ENCODE peak calls at places on chromosomes 11 and 22, in five cellular contexts. One of them, this sample, is unnamed.

GRCh38 chr11:67252831-67253239 is 13.4 kb upstream of the GRK2 start:
- DNase-seq in astrocyte of the spinal cord: peak
- DNase-seq in cardiac muscle cell: peak
- DNase-seq in transverse colon: no peak
- DNase-seq in esophagus squamous epithelium: no peak
- DNase-seq in this sample: peak

GRCh38 chr11:78666675-78667129 is 92.0 kb upstream of the NARS2 start:
- DNase-seq in cardiac muscle cell: no peak
- DNase-seq in astrocyte of the spinal cord: no peak
- DNase-seq in transverse colon: no peak
- DNase-seq in esophagus squamous epithelium: no peak
- DNase-seq in this sample: peak

GRCh38 chr11:1873048-1873812 is 18.5 kb downstream of the PRR33 start:
- DNase-seq in astrocyte of the spinal cord: peak
- DNase-seq in esophagus squamous epithelium: no peak
- DNase-seq in cardiac muscle cell: no peak
- DNase-seq in transverse colon: no peak
- DNase-seq in this sample: no peak

GRCh38 chr11:819943-820649 is 1.4 kb downstream of the PNPLA2 start:
- DNase-seq in cardiac muscle cell: peak
- DNase-seq in astrocyte of the spinal cord: peak
- DNase-seq in transverse colon: peak
- DNase-seq in esophagus squamous epithelium: peak
- DNase-seq in this sample: peak

GRCh38 chr22:37749831-37750595 is 53.2 kb downstream of the TRIOBP start:
- DNase-seq in astrocyte of the spinal cord: peak
- DNase-seq in esophagus squamous epithelium: no peak
- DNase-seq in cardiac muscle cell: peak
- DNase-seq in transverse colon: no peak
- DNase-seq in this sample: peak

GRCh38 chr22:46361861-46362220 is 26.3 kb downstream of the TRMU start:
- DNase-seq in cardiac muscle cell: no peak
- DNase-seq in astrocyte of the spinal cord: no peak
- DNase-seq in transverse colon: no peak
- DNase-seq in esophagus squamous epithelium: no peak
- DNase-seq in this sample: no peak

GRCh38 chr11:2382927-2383822 is 6.1 kb downstream of the CD81 start:
- DNase-seq in astrocyte of the spinal cord: no peak
- DNase-seq in cardiac muscle cell: peak
- DNase-seq in transverse colon: peak
- DNase-seq in esophagus squamous epithelium: no peak
- DNase-seq in this sample: peak

GRCh38 chr11:47408598-47409439 is 429 bp downstream of the SLC39A13 start:
- DNase-seq in cardiac muscle cell: no peak
- DNase-seq in astrocyte of the spinal cord: peak
- DNase-seq in esophagus squamous epithelium: no peak
- DNase-seq in transverse colon: peak
- DNase-seq in this sample: peak

GRCh38 chr11:4607111-4607510 is 920 bp downstream of the TRIM68 start:
- DNase-seq in cardiac muscle cell: no peak
- DNase-seq in astrocyte of the spinal cord: peak
- DNase-seq in esophagus squamous epithelium: no peak
- DNase-seq in transverse colon: no peak
- DNase-seq in this sample: peak

GRCh38 chr22:46149493-46149997 is 781 bp upstream of the PPARA start:
- DNase-seq in esophagus squamous epithelium: no peak
- DNase-seq in transverse colon: peak
- DNase-seq in cardiac muscle cell: peak
- DNase-seq in astrocyte of the spinal cord: peak
- DNase-seq in this sample: no peak

GRCh38 chr11:17722000-17722643 is 2.8 kb downstream of the MYOD1 start:
- DNase-seq in esophagus squamous epithelium: no peak
- DNase-seq in astrocyte of the spinal cord: peak
- DNase-seq in cardiac muscle cell: no peak
- DNase-seq in transverse colon: no peak
- DNase-seq in this sample: peak

GRCh38 chr11:134856371-134856971 is 444.4 kb upstream of the B3GAT1 start:
- DNase-seq in cardiac muscle cell: no peak
- DNase-seq in transverse colon: no peak
- DNase-seq in esophagus squamous epithelium: no peak
- DNase-seq in astrocyte of the spinal cord: no peak
- DNase-seq in this sample: no peak

GRCh38 chr11:79708319-79708928 is 267.6 kb upstream of the TENM4 start:
- DNase-seq in transverse colon: peak
- DNase-seq in astrocyte of the spinal cord: peak
- DNase-seq in cardiac muscle cell: peak
- DNase-seq in esophagus squamous epithelium: no peak
- DNase-seq in this sample: no peak

GRCh38 chr22:35124674-35125219 is 58.8 kb downstream of the ISX start:
- DNase-seq in transverse colon: no peak
- DNase-seq in esophagus squamous epithelium: no peak
- DNase-seq in astrocyte of the spinal cord: no peak
- DNase-seq in cardiac muscle cell: no peak
- DNase-seq in this sample: no peak
- H3K4me3 ChIP-seq in transverse colon: no peak
- H3K4me3 ChIP-seq in esophagus squamous epithelium: no peak
- H3K4me3 ChIP-seq in astrocyte of the spinal cord: no peak
- H3K4me3 ChIP-seq in cardiac muscle cell: no peak
- H3K4me3 ChIP-seq in this sample: no peak

GRCh38 chr11:12235549-12235944 is 125.2 kb downstream of the MICAL2 start:
- DNase-seq in transverse colon: no peak
- DNase-seq in esophagus squamous epithelium: no peak
- DNase-seq in astrocyte of the spinal cord: peak
- DNase-seq in cardiac muscle cell: peak
- DNase-seq in this sample: peak
- TF ChIP-seq CTCF in transverse colon: no peak
- TF ChIP-seq CTCF in esophagus squamous epithelium: no peak
- TF ChIP-seq CTCF in astrocyte of the spinal cord: peak
- TF ChIP-seq CTCF in cardiac muscle cell: peak
- TF ChIP-seq CTCF in this sample: peak

GRCh38 chr11:119436715-119437114 is 13.7 kb upstream of the THY1 start:
- DNase-seq in astrocyte of the spinal cord: no peak
- DNase-seq in esophagus squamous epithelium: no peak
- DNase-seq in cardiac muscle cell: no peak
- DNase-seq in transverse colon: no peak
- DNase-seq in this sample: no peak
- H3K4me3 ChIP-seq in astrocyte of the spinal cord: no peak
- H3K4me3 ChIP-seq in esophagus squamous epithelium: no peak
- H3K4me3 ChIP-seq in cardiac muscle cell: no peak
- H3K4me3 ChIP-seq in transverse colon: no peak
- H3K4me3 ChIP-seq in this sample: no peak

DNA sequence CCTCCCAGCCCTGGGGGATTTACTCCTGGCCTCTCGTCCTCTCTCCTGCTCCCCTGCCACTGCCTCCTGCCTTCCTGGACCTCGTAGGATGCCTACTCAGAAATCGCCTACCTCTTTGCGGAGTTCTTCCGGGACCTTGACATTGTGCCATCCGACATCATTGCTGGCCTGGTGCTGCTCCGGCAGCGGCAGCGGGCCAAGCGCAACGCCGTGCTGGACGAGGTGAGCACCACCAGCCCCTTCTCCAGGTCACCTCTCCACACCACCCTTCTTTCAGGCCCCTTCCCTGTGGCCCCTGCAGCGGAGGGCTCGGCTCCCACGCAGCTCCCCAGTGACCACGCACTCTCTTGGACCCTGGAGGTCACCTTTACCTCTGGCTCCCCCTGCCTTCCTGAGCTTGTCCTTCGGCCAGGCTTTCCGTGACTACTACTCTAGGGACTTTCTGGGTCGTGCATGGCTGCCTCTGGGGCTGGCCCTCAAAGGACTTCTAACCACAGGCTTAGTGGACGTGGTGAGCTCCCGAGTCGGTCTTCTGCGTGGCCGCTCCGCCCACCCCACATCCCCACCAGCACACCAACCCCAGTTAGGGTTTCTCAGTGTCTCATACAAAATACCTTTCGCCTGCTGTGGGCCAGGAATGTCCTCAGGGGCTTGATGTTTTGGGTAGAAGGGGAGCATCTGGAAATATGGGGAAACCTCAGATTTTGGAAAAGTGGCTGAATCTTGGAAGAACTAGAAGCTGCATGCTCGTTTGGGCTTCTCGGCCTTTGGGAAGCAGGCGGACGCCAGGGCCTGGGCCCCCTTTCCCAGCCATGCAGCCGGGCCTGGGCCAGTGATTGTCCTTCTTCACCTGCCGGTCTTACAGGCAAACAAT is 24.1 kb upstream of the MYRF start:
- DNase-seq in cardiac muscle cell: no peak
- DNase-seq in transverse colon: no peak
- DNase-seq in esophagus squamous epithelium: no peak
- DNase-seq in astrocyte of the spinal cord: no peak
- DNase-seq in this sample: no peak
- TF ChIP-seq CTCF in cardiac muscle cell: no peak
- TF ChIP-seq CTCF in transverse colon: no peak
- TF ChIP-seq CTCF in esophagus squamous epithelium: no peak
- TF ChIP-seq CTCF in astrocyte of the spinal cord: no peak
- TF ChIP-seq CTCF in this sample: no peak

GRCh38 chr11:73242291-73243092 is 24.4 kb downstream of the P2RY2 start:
- DNase-seq in astrocyte of the spinal cord: peak
- DNase-seq in esophagus squamous epithelium: no peak
- DNase-seq in cardiac muscle cell: peak
- DNase-seq in transverse colon: peak
- DNase-seq in this sample: peak
- H3K4me3 ChIP-seq in astrocyte of the spinal cord: peak
- H3K4me3 ChIP-seq in esophagus squamous epithelium: no peak
- H3K4me3 ChIP-seq in cardiac muscle cell: no peak
- H3K4me3 ChIP-seq in transverse colon: peak
- H3K4me3 ChIP-seq in this sample: no peak

DNA sequence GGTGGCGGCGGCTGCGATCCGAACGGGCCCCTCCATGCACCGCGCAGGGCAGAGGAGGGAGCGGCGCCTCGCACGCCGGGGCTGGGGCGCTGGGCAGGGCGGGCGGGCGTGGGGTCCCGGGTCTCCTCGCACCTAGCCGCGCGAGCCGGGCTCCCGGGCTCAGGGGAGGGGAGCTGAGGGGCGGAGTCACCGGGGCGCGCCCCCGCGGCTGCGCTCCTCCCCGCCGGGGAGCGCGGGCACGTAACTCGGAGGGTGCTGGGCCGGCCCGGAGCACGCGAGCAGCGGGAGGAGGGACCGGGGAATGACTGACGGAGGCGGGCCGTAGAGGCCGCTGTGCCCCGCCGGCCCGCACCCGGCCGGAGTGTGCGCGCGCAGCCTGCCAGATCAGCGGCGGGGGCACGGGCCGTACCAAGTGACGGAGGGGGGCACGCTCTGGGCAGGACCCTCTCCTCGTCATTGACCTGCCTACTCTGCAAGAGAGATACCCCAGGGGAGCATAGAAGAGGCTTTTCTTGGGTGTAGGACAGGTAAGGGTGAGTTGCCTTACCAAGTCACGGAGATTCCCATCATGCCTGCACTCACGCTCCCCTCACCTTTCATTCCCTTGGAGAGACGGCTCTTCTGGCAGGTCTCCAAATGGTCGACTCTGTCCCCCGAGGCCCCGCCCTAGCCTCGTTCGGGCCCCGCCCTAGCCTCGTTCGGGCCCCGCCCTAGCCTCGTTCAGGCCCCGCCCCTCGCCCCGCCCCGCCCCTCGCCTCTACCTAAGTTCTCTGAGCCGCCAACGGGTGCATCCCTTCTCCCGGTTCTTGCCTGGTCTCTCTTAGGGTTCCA is at the start of gene CDON:
- DNase-seq in esophagus squamous epithelium: peak
- DNase-seq in astrocyte of the spinal cord: peak
- DNase-seq in transverse colon: peak
- DNase-seq in cardiac muscle cell: peak
- DNase-seq in this sample: peak
- TF ChIP-seq CTCF in esophagus squamous epithelium: peak
- TF ChIP-seq CTCF in astrocyte of the spinal cord: no peak
- TF ChIP-seq CTCF in transverse colon: no peak
- TF ChIP-seq CTCF in cardiac muscle cell: no peak
- TF ChIP-seq CTCF in this sample: no peak

GRCh38 chr11:45909594-45910475 is 2.8 kb upstream of the FREY1 start:
- DNase-seq in astrocyte of the spinal cord: no peak
- DNase-seq in esophagus squamous epithelium: no peak
- DNase-seq in cardiac muscle cell: no peak
- DNase-seq in transverse colon: no peak
- DNase-seq in this sample: no peak
- H3K4me3 ChIP-seq in astrocyte of the spinal cord: no peak
- H3K4me3 ChIP-seq in esophagus squamous epithelium: no peak
- H3K4me3 ChIP-seq in cardiac muscle cell: no peak
- H3K4me3 ChIP-seq in transverse colon: no peak
- H3K4me3 ChIP-seq in this sample: no peak